ENCODE peak calls at places on chromosomes 13 and 19, in seven cellular contexts. H is NCI-H146; C is RKO; M is lower leg skin; Q is substantia nigra; X is HFF-Myc; T is activated CD4-positive, alpha-beta T cell treated with anti-CD3 and anti-CD28 coated beads for 24 hours. V is an unnamed sample.

GRCh38 chr19:18972301-18972831 is 31.3 kb upstream of the HOMER3 start:
- DNase-seq in Q (no peak), C (peak), H (no peak), X (no peak), M (no peak), T (no peak), V (no peak)

GRCh38 chr19:35828694-35829301 is 16.2 kb upstream of the PRODH2 start:
- DNase-seq in H (no peak), M (no peak), Q (peak), X (peak), T (peak), C (peak), V (no peak)

GRCh38 chr19:41774515-41774980 is 19.2 kb downstream of the CEACAM6 start:
- DNase-seq in T (peak), C (no peak), H (peak), X (no peak), Q (no peak), M (no peak), V (no peak)

GRCh38 chr19:39046037-39046821 is 13.9 kb upstream of the FBXO27 start:
- DNase-seq in C (peak), Q (no peak), X (peak), M (no peak), H (no peak), T (no peak), V (no peak)

GRCh38 chr19:3365447-3366103 is 808 bp upstream of the NFIC start:
- DNase-seq in T (no peak), M (peak), X (no peak), Q (peak), C (peak), H (no peak), V (no peak)

GRCh38 chr13:98206946-98207345 is 29.9 kb upstream of the RNF113B start:
- DNase-seq in T (no peak), X (no peak), H (no peak), C (no peak), M (no peak), Q (no peak), V (no peak)

GRCh38 chr19:43504426-43505185 is at the start of gene PHLDB3:
- DNase-seq in C (peak), X (no peak), H (peak), Q (peak), T (no peak), M (peak), V (no peak)

GRCh38 chr13:113669871-113670341 is 2.9 kb downstream of the GRK1 start:
- DNase-seq in C (no peak), H (no peak), X (no peak), Q (no peak), T (no peak), M (peak), V (no peak)

GRCh38 chr13:99067160-99067985 is 89.5 kb upstream of the DOCK9 start:
- DNase-seq in Q (no peak), C (peak), H (no peak), X (peak), T (no peak), M (no peak), V (no peak)

GRCh38 chr19:49755956-49756355 is 7.2 kb downstream of the TSKS start:
- DNase-seq in X (no peak), Q (no peak), H (no peak), T (no peak), M (no peak), C (no peak), V (no peak)

GRCh38 chr13:45331981-45332830 is 8.8 kb downstream of the TPT1 start:
- DNase-seq in C (peak), Q (no peak), T (no peak), X (peak), M (no peak), H (no peak), V (no peak)

GRCh38 chr13:105442040-105442439 is 1093.4 kb downstream of the EFNB2 start:
- DNase-seq in X (no peak), C (no peak), M (no peak), T (no peak), H (no peak), Q (no peak), V (no peak)

GRCh38 chr19:30314056-30314804 is 58.0 kb upstream of the ZNF536 start:
- DNase-seq in M (peak), T (no peak), X (no peak), H (no peak), Q (no peak), C (no peak), V (no peak)

GRCh38 chr19:8105471-8105870 is 43.9 kb downstream of the FBN3 start:
- DNase-seq in C (no peak), X (no peak), M (no peak), H (no peak), T (no peak), Q (no peak), V (no peak)

GRCh38 chr19:16441661-16442071 is 30.1 kb downstream of the EPS15L1 start:
- DNase-seq in T (peak), M (no peak), H (no peak), X (no peak), C (no peak), Q (no peak), V (no peak)

GRCh38 chr19:1672038-1672768 is 19.8 kb upstream of the TCF3 start:
- DNase-seq in H (no peak), T (peak), X (no peak), M (no peak), C (no peak), Q (no peak), V (no peak)

GRCh38 chr19:35757231-35757748 is 461 bp upstream of the HSPB6 start:
- DNase-seq in H (peak), T (no peak), C (peak), M (peak), Q (peak), X (no peak), V (no peak)

GRCh38 chr19:34430738-34431625 is 2.8 kb downstream of the UBA2 start:
- DNase-seq in T (no peak), M (no peak), X (peak), C (peak), Q (no peak), H (peak), V (peak)

GRCh38 chr19:2039959-2040646 is 10.9 kb downstream of the MKNK2 start:
- DNase-seq in Q (no peak), X (no peak), C (no peak), M (no peak), H (no peak), T (no peak), V (no peak)

GRCh38 chr13:50400930-50401553 is 385.8 kb downstream of the KCNRG start:
- DNase-seq in T (no peak), C (peak), Q (peak), X (peak), H (no peak), M (no peak), V (no peak)

GRCh38 chr13:108269601-108270328 is at the start of gene TNFSF13B:
- DNase-seq in Q (peak), X (no peak), T (peak), H (peak), M (peak), C (no peak), V (peak)

GRCh38 chr13:104809483-104809882 is 1726.0 kb downstream of the EFNB2 start:
- DNase-seq in T (no peak), Q (no peak), H (no peak), M (no peak), C (no peak), X (no peak), V (no peak)

GRCh38 chr13:20869540-20869939 is 33.0 kb downstream of the XPO4 start:
- DNase-seq in C (peak), X (no peak), Q (no peak), H (no peak), M (no peak), T (no peak), V (no peak)

GRCh38 chr13:30739646-30740642 is 4.6 kb downstream of the ALOX5AP start:
- DNase-seq in H (no peak), X (peak), C (peak), M (no peak), T (peak), Q (no peak), V (peak)

GRCh38 chr19:38676023-38676877 is 28.8 kb downstream of the ACTN4 start:
- DNase-seq in H (no peak), T (no peak), Q (no peak), C (no peak), X (no peak), M (no peak), V (no peak)

GRCh38 chr13:99165753-99166587 is 34.7 kb upstream of the UBAC2 start:
- DNase-seq in M (no peak), T (no peak), X (no peak), H (no peak), Q (no peak), C (no peak), V (no peak)

GRCh38 chr19:1401138-1401888 is at the start of gene GAMT:
- DNase-seq in X (no peak), C (no peak), T (peak), Q (peak), M (no peak), H (peak), V (peak)

GRCh38 chr19:55376381-55376933 is at the start of gene TMEM190:
- DNase-seq in X (no peak), H (peak), C (no peak), T (no peak), Q (no peak), M (no peak), V (no peak)

GRCh38 chr13:94535775-94536174 is 56.3 kb upstream of the DCT start:
- DNase-seq in C (no peak), M (no peak), X (no peak), H (no peak), Q (no peak), T (no peak), V (no peak)

GRCh38 chr13:26300140-26300539 is 46.2 kb downstream of the CDK8 start:
- DNase-seq in M (no peak), X (peak), T (no peak), H (no peak), C (peak), Q (no peak), V (no peak)

GRCh38 chr13:44765076-44765475 is 188.9 kb upstream of the TSC22D1 start:
- DNase-seq in M (no peak), T (no peak), C (no peak), Q (no peak), H (no peak), X (no peak), V (no peak)

GRCh38 chr19:18590273-18591272 is 2.0 kb downstream of the REX1BD start:
- DNase-seq in C (peak), Q (peak), M (peak), X (no peak), T (no peak), H (no peak), V (no peak)

GRCh38 chr13:50403311-50403710 is 388.1 kb downstream of the KCNRG start:
- DNase-seq in X (no peak), Q (no peak), T (no peak), C (no peak), H (no peak), M (no peak), V (no peak)

GRCh38 chr19:56827708-56828107 is 12.8 kb downstream of the PEG3 start:
- DNase-seq in X (no peak), H (no peak), C (no peak), Q (no peak), T (no peak), M (no peak), V (no peak)

GRCh38 chr13:37457594-37457993 is 141.0 kb downstream of the POSTN start:
- DNase-seq in T (no peak), Q (no peak), H (no peak), M (no peak), C (no peak), X (no peak), V (no peak)

GRCh38 chr13:91557328-91557727 is 158.9 kb downstream of the GPC5 start:
- DNase-seq in T (no peak), X (no peak), H (no peak), M (no peak), Q (no peak), C (no peak), V (no peak)

V was measured in GM18507.